ENCODE peak calls at places on chromosomes 13 and 19, in five cellular contexts. H is HFFc6, M is tibial artery, J is mesothelial cell of epicardium, K is D721Med. X is an unnamed sample.
A peak's percentile ranks its signal among the peaks of the same experiment; 100 is the strongest.

GRCh38 chr13:94978516-94978915 is 266.2 kb upstream of the SOX21 start:
- DNase-seq in H (no peak), K (no peak), J (no peak), M (no peak), X (no peak)

GRCh38 chr13:24605923-24606372 is 74.3 kb upstream of the ATP12A start:
- DNase-seq in H (no peak), K (no peak), M (no peak), J (no peak), X (no peak)

GRCh38 chr19:58182577-58182988 is 278 bp upstream of the ZNF274 start:
- DNase-seq in K (no peak), J (no peak), M (no peak), H (no peak), X (no peak)

GRCh38 chr19:15118248-15118647 is 11.0 kb downstream of the SYDE1 start:
- DNase-seq in K (no peak), M (peak; percentile 31), J (no peak), H (no peak), X (no peak)

GRCh38 chr19:10315335-10316214 is at the start of gene FDX2:
- DNase-seq in K (peak; percentile 92), J (peak; percentile 84), H (peak; percentile 69), M (peak; percentile 88), X (peak; percentile 85)

GRCh38 chr19:13530720-13531119 is 24.4 kb upstream of the CACNA1A start:
- DNase-seq in K (no peak), J (no peak), H (no peak), M (no peak), X (no peak)

GRCh38 chr19:8305798-8306197 is 2.4 kb downstream of the CD320 start:
- DNase-seq in H (peak; percentile 0), K (no peak), J (no peak), M (peak; percentile 28), X (peak; percentile 4)

GRCh38 chr13:114140131-114140908 is 7.9 kb upstream of the RASA3 start:
- DNase-seq in H (no peak), M (peak; percentile 59), K (no peak), J (no peak), X (no peak)

GRCh38 chr13:112645327-112645914 is 44.4 kb upstream of the ATP11A start:
- DNase-seq in M (no peak), H (no peak), J (no peak), K (no peak), X (no peak)

GRCh38 chr13:36436811-36437210 is 4.5 kb downstream of the CCNA1 start:
- DNase-seq in M (no peak), J (no peak), K (no peak), H (no peak), X (no peak)

GRCh38 chr13:78876915-78877549 is 218.1 kb upstream of the OBI1 start:
- DNase-seq in J (no peak), M (no peak), H (no peak), K (no peak), X (no peak)

GRCh38 chr13:41019027-41019487 is at the start of gene ELF1:
- DNase-seq in M (no peak), H (no peak), K (no peak), J (no peak), X (peak; percentile 26)

GRCh38 chr19:5194641-5195040 is 146.0 kb downstream of the PTPRS start:
- DNase-seq in J (no peak), H (no peak), M (no peak), K (no peak), X (no peak)

GRCh38 chr13:111095031-111095840 is 19.9 kb upstream of the ARHGEF7 start:
- DNase-seq in H (no peak), M (no peak), J (no peak), K (no peak), X (no peak)

GRCh38 chr13:58977085-58977484 is 1186.6 kb downstream of the DIAPH3 start:
- DNase-seq in H (no peak), J (no peak), M (no peak), K (no peak), X (no peak)

GRCh38 chr19:16412596-16413355 is 59.0 kb downstream of the EPS15L1 start:
- DNase-seq in H (no peak), M (no peak), K (no peak), J (no peak), X (no peak)

GRCh38 chr19:5225486-5226345 is 114.9 kb downstream of the PTPRS start:
- DNase-seq in M (no peak), K (no peak), J (no peak), H (no peak), X (no peak)

GRCh38 chr19:47725759-47726401 is 12.7 kb downstream of the EHD2 start:
- DNase-seq in J (no peak), H (no peak), K (no peak), M (no peak), X (no peak)

GRCh38 chr19:44003461-44004134 is 841 bp downstream of the ZNF230 start:
- DNase-seq in J (no peak), K (no peak), M (no peak), H (no peak), X (peak; percentile 32)

GRCh38 chr13:96431044-96431581 is 341.2 kb downstream of the HS6ST3 start:
- DNase-seq in M (no peak), J (no peak), K (no peak), H (no peak), X (no peak)

GRCh38 chr19:55336101-55336500 is 3.6 kb upstream of the KMT5C start:
- DNase-seq in M (no peak), H (peak; percentile 25), J (no peak), K (no peak), X (no peak)

GRCh38 chr19:9531933-9532332 is 6.5 kb downstream of the ZNF426 start:
- DNase-seq in K (no peak), H (peak; percentile 24), M (no peak), J (no peak), X (no peak)

GRCh38 chr19:54014920-54015560 is 23.6 kb downstream of the CACNG6 start:
- DNase-seq in M (no peak), J (no peak), H (no peak), K (no peak), X (no peak)

GRCh38 chr13:81686877-81687276 is 1346.0 kb upstream of the SPRY2 start:
- DNase-seq in K (no peak), M (no peak), H (no peak), J (no peak), X (no peak)

GRCh38 chr19:18672606-18673337 is 10.7 kb upstream of the CRTC1 start:
- DNase-seq in H (no peak), K (no peak), M (peak; percentile 94), J (no peak), X (no peak)
- TF ChIP-seq CTCF in H (peak; percentile 46), K (no peak), M (peak; percentile 41), J (no peak), X (no peak)

DNA sequence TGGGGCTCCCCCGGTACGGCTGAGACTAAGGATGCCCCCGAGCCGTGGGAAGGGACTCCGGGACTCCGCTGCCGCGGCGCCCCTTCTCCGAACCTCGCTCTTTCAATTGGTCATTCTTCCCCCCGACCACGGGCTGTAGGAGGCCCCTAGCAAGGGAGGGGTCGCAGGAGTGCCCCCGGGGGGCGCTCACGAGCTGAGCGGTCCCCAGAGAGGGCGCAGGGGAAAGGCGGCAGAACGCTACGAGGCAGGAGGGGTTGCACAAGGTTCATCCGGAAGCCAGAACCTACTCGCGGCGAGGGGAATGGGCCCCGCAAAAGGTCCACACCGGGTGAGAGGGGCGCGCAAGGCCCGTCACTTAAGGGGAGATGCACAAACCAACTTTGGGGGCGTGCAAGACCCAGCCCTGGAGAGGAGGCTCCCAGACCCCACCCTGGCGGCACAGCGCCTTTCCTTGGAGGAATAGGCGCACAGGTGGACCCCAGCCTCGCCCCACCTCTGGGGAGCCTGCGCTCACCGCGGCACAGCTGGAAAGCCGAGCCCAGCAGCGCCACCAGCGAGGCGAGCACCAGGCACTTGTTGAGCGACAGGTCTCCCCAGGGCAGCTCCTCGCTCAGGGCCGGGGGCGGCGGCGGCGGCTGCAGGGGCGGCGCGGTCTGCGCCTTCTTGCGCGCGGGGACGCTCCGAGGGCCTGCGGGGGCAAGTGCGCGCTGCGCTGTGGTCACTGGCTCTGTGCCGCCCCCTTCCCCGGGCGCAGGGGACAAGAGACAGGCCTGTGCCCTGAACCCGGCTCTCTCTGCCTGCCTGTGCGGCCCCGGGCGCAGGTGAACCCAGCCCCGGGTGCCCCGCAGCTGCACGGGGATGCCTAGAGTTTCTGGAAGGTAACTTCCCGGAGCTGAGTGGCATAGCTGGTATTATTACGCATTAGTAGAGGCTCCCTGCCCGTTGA is 2.8 kb downstream of the JSRP1 start:
- DNase-seq in J (no peak), H (no peak), M (no peak), K (no peak), X (peak; percentile 59)
- TF ChIP-seq CTCF in J (no peak), H (peak; percentile 41), M (no peak), K (peak; percentile 20), X (no peak)

GRCh38 chr19:51980116-51980736 is 6.4 kb downstream of the ZNF350 start:
- DNase-seq in K (no peak), M (no peak), H (no peak), J (no peak), X (no peak)

GRCh38 chr19:51971624-51972023 is 15.0 kb downstream of the ZNF350 start:
- DNase-seq in K (no peak), M (no peak), H (no peak), J (no peak), X (no peak)

GRCh38 chr19:51977346-51977745 is 9.3 kb downstream of the ZNF350 start:
- DNase-seq in K (no peak), H (no peak), M (no peak), J (no peak), X (no peak)

GRCh38 chr19:51978882-51979281 is 7.8 kb downstream of the ZNF350 start:
- DNase-seq in H (no peak), J (no peak), M (no peak), K (no peak), X (no peak)

GRCh38 chr19:51976852-51977251 is 9.8 kb downstream of the ZNF350 start:
- DNase-seq in H (no peak), J (no peak), K (no peak), M (no peak), X (no peak)
- TF ChIP-seq CTCF in H (no peak), J (no peak), K (no peak), M (no peak), X (no peak)

GRCh38 chr19:45913874-45914830 is at the start of gene NANOS2:
- DNase-seq in M (no peak), J (no peak), H (no peak), K (no peak), X (no peak)
- TF ChIP-seq CTCF in M (no peak), J (no peak), H (peak; percentile 27), K (peak; percentile 20), X (no peak)

GRCh38 chr13:30934803-30935202 is 2.3 kb downstream of the TEX26 start:
- DNase-seq in J (no peak), K (no peak), H (no peak), M (no peak), X (no peak)

GRCh38 chr13:30932481-30933333 is at the start of gene TEX26:
- DNase-seq in J (no peak), M (no peak), H (no peak), K (no peak), X (no peak)

GRCh38 chr13:30936920-30937319 is 4.5 kb downstream of the TEX26 start:
- DNase-seq in K (no peak), H (no peak), J (no peak), M (no peak), X (no peak)

GRCh38 chr13:30933334-30933681 is 852 bp downstream of the TEX26 start:
- DNase-seq in J (no peak), M (no peak), H (no peak), K (no peak), X (no peak)

DNA sequence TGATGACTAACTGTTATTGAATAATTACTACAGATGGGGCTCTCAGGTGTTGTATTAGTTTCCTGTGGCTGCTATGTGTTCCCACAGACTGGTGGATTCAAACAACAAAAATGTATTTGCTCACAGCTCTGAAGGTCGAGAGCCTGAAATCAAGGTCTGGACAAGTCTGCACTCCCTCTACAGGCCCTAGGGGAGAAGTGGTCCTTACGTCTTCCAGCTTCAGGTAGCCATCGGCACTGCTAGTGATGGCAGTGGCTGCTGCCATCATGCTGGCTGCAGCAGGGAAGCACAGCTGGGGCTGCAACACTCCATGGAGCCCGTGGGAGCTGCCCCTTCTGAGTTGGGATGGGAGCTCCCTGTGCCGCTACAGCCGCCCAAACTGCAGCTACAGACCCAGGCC is 1.9 kb downstream of the TEX26 start:
- DNase-seq in H (peak; percentile 3), K (no peak), M (no peak), J (no peak), X (no peak)
- TF ChIP-seq CTCF in H (peak; percentile 36), K (no peak), M (no peak), J (no peak), X (no peak)

X was measured in activated B cell treated with CpG ODN at 0.5 μM for 24 hours.